ENCODE peak calls at places on chromosomes 4 and X, in eight cellular contexts. G is HFFc6; N is DMS 273 treated with DMSO at 0.1 percent for 48 hours; J is cardiac muscle cell; H is caudate nucleus; L is HS-27A; K is stimulated activated CD8-positive, alpha-beta memory T cell treated with anti-CD3 and anti-CD28 coated beads, Interleukin-4, amount 100 ng/mL, for 24 hours; Z is cardiac septum. D is an unnamed sample.

GRCh38 chr4:59195867-59196266 is 2004.3 kb upstream of the ADGRL3 start:
- DNase-seq in G (no peak), N (no peak), J (no peak), H (no peak), Z (no peak), K (no peak), L (no peak), D (no peak)

GRCh38 chrX:42825201-42825600 is 47.2 kb upstream of the PPP1R2C start:
- DNase-seq in J (no peak), G (no peak), L (no peak), K (no peak), N (no peak), H (no peak), Z (no peak), D (no peak)

GRCh38 chr4:1293981-1294380 is 4.3 kb downstream of the MAEA start:
- DNase-seq in N (no peak), J (peak), L (no peak), Z (no peak), G (no peak), H (no peak), K (no peak), D (no peak)

GRCh38 chrX:23503835-23504539 is 163.3 kb upstream of the PRDX4 start:
- DNase-seq in H (no peak), Z (no peak), L (peak), J (peak), K (no peak), N (peak), G (peak), D (peak)

GRCh38 chr4:142549726-142550463 is 296.2 kb downstream of the INPP4B start:
- DNase-seq in K (no peak), N (no peak), L (no peak), J (peak), Z (no peak), H (no peak), G (peak), D (no peak)

GRCh38 chr4:68310651-68311247 is 39.1 kb downstream of the YTHDC1 start:
- DNase-seq in J (no peak), Z (no peak), N (no peak), H (no peak), K (no peak), L (no peak), G (no peak), D (no peak)

GRCh38 chr4:68129793-68130192 is at the start of gene TMPRSS11F:
- DNase-seq in L (no peak), N (no peak), Z (no peak), G (no peak), J (no peak), K (no peak), H (no peak), D (no peak)

GRCh38 chr4:66475596-66475995 is 805.3 kb upstream of the EPHA5 start:
- DNase-seq in J (peak), L (no peak), Z (no peak), H (no peak), K (no peak), G (no peak), N (no peak), D (no peak)

GRCh38 chr4:185224597-185224996 is 15.2 kb downstream of the SNX25 start:
- DNase-seq in L (no peak), K (no peak), N (no peak), Z (no peak), H (no peak), G (no peak), J (no peak), D (no peak)

GRCh38 chrX:45774961-45775360 is 574.3 kb upstream of the DIPK2B start:
- DNase-seq in K (no peak), L (no peak), G (peak), J (peak), H (no peak), N (no peak), Z (no peak), D (no peak)

GRCh38 chrX:69015156-69015555 is 150.1 kb downstream of the PJA1 start:
- DNase-seq in Z (peak), H (no peak), N (no peak), J (no peak), L (no peak), K (no peak), G (no peak), D (peak)

GRCh38 chr4:91754716-91755115 is 549.0 kb upstream of the GRID2 start:
- DNase-seq in K (no peak), L (no peak), J (peak), Z (no peak), H (no peak), G (no peak), N (no peak), D (no peak)

GRCh38 chrX:153643431-153644351 is 3.3 kb upstream of the DUSP9 start:
- DNase-seq in G (no peak), Z (peak), N (no peak), K (no peak), L (no peak), J (no peak), H (peak), D (no peak)

GRCh38 chrX:78950157-78950556 is 5.0 kb downstream of the P2RY10 start:
- DNase-seq in G (no peak), K (no peak), J (no peak), H (no peak), Z (no peak), N (no peak), L (no peak), D (no peak)

GRCh38 chr4:24813732-24814131 is 18.4 kb downstream of the SOD3 start:
- DNase-seq in L (no peak), H (no peak), N (no peak), Z (no peak), K (no peak), J (no peak), G (no peak), D (no peak)

GRCh38 chrX:34528081-34528480 is 129.0 kb downstream of the TMEM47 start:
- DNase-seq in Z (no peak), N (no peak), G (no peak), J (no peak), H (no peak), L (no peak), K (no peak), D (no peak)

GRCh38 chr4:6011271-6011671 is 7.0 kb downstream of the C4orf50 start:
- DNase-seq in N (no peak), L (no peak), J (no peak), G (no peak), K (no peak), Z (no peak), H (no peak), D (no peak)

D was measured in coronary artery.